ENCODE peak calls at places on chromosomes 6 and 20, in four cellular contexts. N is ovary, D is cardiac muscle cell, G is spleen. S is an unnamed sample.
A peak's percentile ranks its signal among the peaks of the same experiment; 100 is the strongest.

GRCh38 chr6:6494677-6495076 is 93.8 kb upstream of the LY86 start:
- DNase-seq in N (peak; percentile 20), D (no peak), G (peak; percentile 84), S (peak; percentile 87)

GRCh38 chr6:11869656-11870340 is 91.2 kb upstream of the ADTRP start:
- DNase-seq in N (peak; percentile 54), D (peak; percentile 84), G (no peak), S (no peak)

GRCh38 chr6:121666809-121667208 is 231.4 kb downstream of the GJA1 start:
- DNase-seq in N (no peak), D (peak; percentile 78), G (no peak), S (peak; percentile 65)

GRCh38 chr6:35300848-35301247 is 3.2 kb downstream of the DEF6 start:
- DNase-seq in N (no peak), D (no peak), G (peak; percentile 85), S (no peak)

GRCh38 chr6:86780923-86781322 is 156.4 kb upstream of the HTR1E start:
- DNase-seq in N (no peak), D (no peak), G (no peak), S (no peak)

GRCh38 chr6:148681666-148682065 is 65.2 kb upstream of the UST start:
- DNase-seq in N (no peak), D (no peak), G (no peak), S (no peak)

GRCh38 chr20:44008806-44009678 is 94.4 kb downstream of the TOX2 start:
- DNase-seq in N (no peak), D (no peak), G (no peak), S (no peak)

GRCh38 chr6:16824804-16825777 is 63.8 kb upstream of the ATXN1 start:
- DNase-seq in N (no peak), D (no peak), G (no peak), S (no peak)

GRCh38 chr6:117481278-117481925 is 1.1 kb upstream of the DCBLD1 start:
- DNase-seq in N (no peak), D (no peak), G (peak; percentile 75), S (peak; percentile 39)

GRCh38 chr6:108655840-108656650 is 95.3 kb downstream of the FOXO3 start:
- DNase-seq in N (peak; percentile 50), D (peak; percentile 90), G (no peak), S (no peak)

GRCh38 chr20:16566080-16566479 is 7.2 kb downstream of the KIF16B start:
- DNase-seq in N (no peak), D (no peak), G (no peak), S (no peak)

DNA sequence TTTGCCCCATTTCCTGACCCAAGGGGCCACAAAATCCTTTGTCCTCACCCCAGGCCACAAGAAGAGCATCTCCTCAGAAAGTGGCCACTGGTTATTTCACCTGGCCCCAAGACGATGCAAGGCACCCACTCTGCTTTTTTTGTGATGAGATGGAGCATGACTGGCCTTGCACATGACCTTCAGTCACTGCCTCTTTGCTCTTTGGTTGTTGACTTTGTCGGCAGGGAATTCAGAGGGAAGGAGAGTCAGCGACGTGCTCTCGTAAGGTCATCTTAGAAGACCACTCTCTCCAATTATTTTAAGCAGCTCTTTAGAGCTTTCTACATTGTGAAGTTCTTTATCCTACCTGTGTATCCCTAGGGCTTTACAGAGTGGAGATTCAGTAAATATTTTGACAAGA is 306.7 kb downstream of the PLCB1 start:
- DNase-seq in N (no peak), D (no peak), G (no peak), S (no peak)
- H3K4me1 ChIP-seq in N (no peaks in the 10 kb centered on the region), D (no peaks in the 10 kb centered on the region), G (no peaks in the 10 kb centered on the region), S (no peaks in the 10 kb centered on the region)

GRCh38 chr6:13431861-13432465 is 55.4 kb downstream of the GFOD1 start:
- DNase-seq in N (no peak), D (peak; percentile 39), G (no peak), S (peak; percentile 64)

GRCh38 chr6:13428528-13429405 is 58.6 kb downstream of the GFOD1 start:
- DNase-seq in N (no peak), D (no peak), G (peak; percentile 75), S (peak; percentile 52)

GRCh38 chr6:13432526-13433218 is 54.7 kb downstream of the GFOD1 start:
- DNase-seq in N (no peak), D (no peak), G (no peak), S (no peak)

GRCh38 chr6:13429406-13429753 is 58.0 kb downstream of the GFOD1 start:
- DNase-seq in N (no peak), D (no peak), G (no peak), S (no peak)

GRCh38 chr6:13431059-13431656 is 56.2 kb downstream of the GFOD1 start:
- DNase-seq in N (no peak), D (no peak), G (no peak), S (no peak)
- H3K4me1 ChIP-seq in N (no peaks in the 10 kb centered on the region), D (peaks cover 35% of the 10 kb centered on the region), G (peaks cover 92% of the 10 kb centered on the region), S (peaks cover 14% of the 10 kb centered on the region)

GRCh38 chr6:166486536-166486880 is 100.0 kb downstream of the RAMACL start:
- DNase-seq in N (no peak), D (no peak), G (peak; percentile 77), S (no peak)
- H3K4me1 ChIP-seq in N (no peaks in the 10 kb centered on the region), D (peaks cover 6% of the 10 kb centered on the region), G (peaks cover 20% of the 10 kb centered on the region), S (peaks cover 3% of the 10 kb centered on the region)

GRCh38 chr20:13396826-13397225 is 175.8 kb downstream of the ISM1 start:
- DNase-seq in N (no peak), D (no peak), G (no peak), S (no peak)

GRCh38 chr20:13392391-13392790 is 171.3 kb downstream of the ISM1 start:
- DNase-seq in N (no peak), D (no peak), G (no peak), S (no peak)

GRCh38 chr20:13396036-13396435 is 175.0 kb downstream of the ISM1 start:
- DNase-seq in N (no peak), D (no peak), G (no peak), S (no peak)

GRCh38 chr20:13397300-13397724 is 176.2 kb downstream of the ISM1 start:
- DNase-seq in N (no peak), D (no peak), G (no peak), S (no peak)

DNA sequence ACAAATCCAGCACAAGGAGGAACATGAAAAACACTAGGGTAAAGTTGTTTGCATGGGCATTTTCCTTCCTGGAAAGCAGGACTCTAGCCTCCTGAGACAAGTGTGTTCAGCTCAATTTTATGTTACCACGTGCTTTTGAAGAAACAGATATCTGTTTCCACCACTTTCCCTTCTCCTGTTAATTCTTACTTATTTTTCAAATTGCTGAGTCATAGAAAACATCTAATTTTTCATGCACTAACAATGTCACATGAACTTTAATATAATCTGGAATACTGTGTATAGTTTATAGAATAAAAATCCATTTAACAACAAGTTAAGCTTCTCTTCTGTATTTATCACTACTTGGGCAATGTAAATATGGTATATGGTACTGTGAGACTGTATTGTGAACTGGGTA is 174.2 kb downstream of the ISM1 start:
- DNase-seq in N (no peak), D (no peak), G (no peak), S (no peak)
- H3K4me1 ChIP-seq in N (no peaks in the 10 kb centered on the region), D (peaks cover 31% of the 10 kb centered on the region), G (no peaks in the 10 kb centered on the region), S (no peaks in the 10 kb centered on the region)